ENCODE peak calls at places on chromosome 2, in four cellular contexts. V is neural progenitor cell, Z is HepG2, E is GM12878. K is an unnamed sample. For H3K4me1, the result is how much of the 10 kb centered on the place peaks cover.

GRCh38 chr2:187187521-187187920 is 260.5 kb downstream of the CALCRL start:
- DNase-seq in V (no peak), Z (no peak), E (no peak), K (no peak)

GRCh38 chr2:152594792-152595191 is 122.5 kb downstream of the PRPF40A start:
- DNase-seq in V (no peak), Z (no peak), E (no peak), K (no peak)

GRCh38 chr2:45707034-45707433 is 55.6 kb downstream of the PRKCE start:
- DNase-seq in V (no peak), Z (no peak), E (no peak), K (no peak)

GRCh38 chr2:120770176-120770575 is 34.5 kb downstream of the GLI2 start:
- DNase-seq in V (no peak), Z (no peak), E (no peak), K (no peak)

GRCh38 chr2:10191554-10191953 is 69.0 kb downstream of the RRM2 start:
- DNase-seq in V (no peak), Z (no peak), E (no peak), K (no peak)

GRCh38 chr2:23426284-23426905 is 41.4 kb downstream of the KLHL29 start:
- DNase-seq in V (no peak), Z (no peak), E (no peak), K (no peak)

GRCh38 chr2:176160251-176161040 is 3.3 kb downstream of the HOXD3 start:
- DNase-seq in V (no peak), Z (no peak), E (no peak), K (no peak)

GRCh38 chr2:204950695-204951094 is 405.4 kb downstream of the PARD3B start:
- DNase-seq in V (no peak), Z (no peak), E (no peak), K (no peak)

GRCh38 chr2:119253114-119253702 is 29.6 kb downstream of the STEAP3 start:
- DNase-seq in V (no peak), Z (no peak), E (no peak), K (no peak)
- H2AFZ ChIP-seq in V (no peak), Z (no peak), E (no peak), K (no peak)

DNA sequence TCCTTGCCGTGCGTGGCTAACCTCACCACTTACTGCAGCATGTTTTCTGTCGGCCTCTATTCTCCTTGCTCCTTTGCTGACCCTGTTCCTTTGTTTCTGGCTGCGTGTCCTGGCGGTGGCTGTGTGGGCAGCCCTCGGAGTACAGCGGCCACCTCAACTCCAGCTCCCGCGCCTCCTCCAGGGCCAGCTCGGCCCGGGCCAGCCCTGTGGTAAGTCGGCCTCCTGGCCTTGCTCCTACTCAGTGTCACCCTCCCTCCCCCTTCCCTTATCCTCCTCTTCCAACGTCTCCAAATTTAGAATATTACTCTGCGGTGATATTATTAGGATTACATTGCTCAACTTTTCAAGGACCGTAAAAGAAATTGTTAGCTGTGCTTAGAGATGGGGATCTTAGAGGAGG is 59.5 kb upstream of the RBM44 start:
- DNase-seq in V (no peak), Z (no peak), E (no peak), K (no peak)
- H3K4me1 ChIP-seq in V (under half), Z (half or more), E (under half), K (under half)

DNA sequence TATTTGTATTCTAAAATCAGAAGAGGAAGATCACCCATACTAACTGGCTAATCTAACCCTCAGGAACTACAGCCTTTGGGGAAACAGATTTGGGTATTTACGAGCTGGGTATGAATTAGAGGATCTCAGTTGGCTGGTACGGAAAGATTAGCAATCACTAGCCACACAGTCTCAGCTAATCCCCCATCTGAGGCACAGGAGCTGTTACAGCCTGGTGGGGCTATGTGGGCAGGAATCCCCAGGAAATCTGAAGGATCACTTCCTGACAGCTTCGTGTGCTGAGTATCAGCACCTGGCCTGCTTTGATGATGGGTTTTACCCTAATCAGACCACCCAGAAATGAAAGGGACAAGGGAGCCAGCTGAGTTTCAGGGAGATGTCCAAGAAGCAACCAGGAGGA is 206.3 kb downstream of the AFF3 start:
- DNase-seq in V (peak), Z (no peak), E (no peak), K (no peak)
- H2AFZ ChIP-seq in V (no peak), Z (no peak), E (no peak), K (no peak)

GRCh38 chr2:190891913-190892312 is 11.3 kb downstream of the GLS start:
- DNase-seq in V (no peak), Z (no peak), E (no peak), K (no peak)

GRCh38 chr2:190891370-190891769 is 10.7 kb downstream of the GLS start:
- DNase-seq in V (no peak), Z (no peak), E (peak), K (peak)

GRCh38 chr2:190893157-190893556 is 12.5 kb downstream of the GLS start:
- DNase-seq in V (no peak), Z (no peak), E (no peak), K (no peak)

GRCh38 chr2:190896477-190896876 is 15.9 kb downstream of the GLS start:
- DNase-seq in V (no peak), Z (no peak), E (no peak), K (no peak)
- H3K4me1 ChIP-seq in V (under half), Z (under half), E (under half), K (under half)

DNA sequence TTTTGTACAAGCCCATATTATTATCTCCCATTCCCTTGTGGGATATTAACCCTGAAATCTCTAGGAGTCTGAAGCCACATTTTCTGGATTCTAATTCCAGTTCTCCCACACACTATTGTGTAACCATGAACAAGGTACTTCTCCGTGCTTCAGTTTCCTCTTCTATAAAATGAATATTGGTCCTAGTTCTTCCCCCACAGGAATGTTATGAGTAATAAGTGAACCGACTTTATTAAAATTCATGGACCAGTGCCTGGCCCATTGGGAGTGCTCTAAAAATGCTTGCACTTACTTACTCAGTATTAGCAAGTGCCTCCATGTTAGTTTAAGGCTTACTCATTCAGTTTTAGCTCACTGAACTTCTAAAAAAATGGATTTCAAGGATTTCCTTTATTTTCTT is 1.4 kb upstream of the ACMSD start:
- DNase-seq in V (no peak), Z (no peak), E (no peak), K (no peak)
- H2AFZ ChIP-seq in V (no peak), Z (no peak), E (no peak), K (no peak)

DNA sequence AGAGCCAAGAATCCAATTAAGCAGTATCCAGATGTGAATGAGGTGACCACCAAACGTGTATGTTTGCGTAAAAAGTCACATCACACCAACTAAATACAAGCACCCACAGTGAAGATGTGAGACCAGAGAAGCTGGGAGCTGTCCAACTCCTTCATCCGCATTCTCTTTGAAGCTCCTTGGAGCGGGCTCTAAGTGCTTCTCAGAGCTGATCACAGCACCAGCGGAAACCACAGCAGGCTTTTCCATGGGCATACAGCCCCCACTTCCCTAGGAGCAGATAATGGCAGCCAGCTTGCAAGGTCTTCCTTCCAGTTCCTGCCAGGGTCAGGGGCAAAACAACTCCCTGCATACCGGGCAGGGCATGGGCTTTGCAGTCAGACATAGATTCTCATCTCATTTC is 36.4 kb downstream of the REEP1 start:
- DNase-seq in V (peak), Z (no peak), E (no peak), K (no peak)
- H3K4me1 ChIP-seq in V (under half), Z (under half), E (under half), K (under half)

DNA sequence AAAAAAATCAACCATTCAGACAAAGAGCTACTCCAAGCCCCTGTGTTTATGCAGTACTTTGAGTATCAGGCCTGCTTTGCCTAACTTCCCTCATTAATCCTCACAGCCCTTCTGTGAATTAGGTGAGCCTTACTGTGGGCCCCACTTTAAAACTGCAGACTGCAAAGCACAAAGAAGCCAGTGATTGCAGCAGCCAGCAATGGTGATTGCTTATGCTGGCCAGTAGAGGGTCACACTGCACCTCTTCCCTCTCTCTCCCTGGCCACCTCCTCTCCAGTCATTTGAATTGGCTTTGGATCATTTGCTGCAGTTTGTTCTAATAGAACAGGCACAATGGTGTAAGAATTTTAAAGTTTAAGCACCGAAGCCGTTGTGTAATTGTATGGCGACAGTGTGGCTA is 229.9 kb downstream of the AGPS start:
- DNase-seq in V (peak), Z (peak), E (no peak), K (no peak)
- H2AFZ ChIP-seq in V (peak), Z (no peak), E (no peak), K (no peak)

GRCh38 chr2:179336782-179337534 is 72.3 kb upstream of the SESTD1 start:
- DNase-seq in V (peak), Z (no peak), E (no peak), K (peak)

GRCh38 chr2:179338681-179339080 is 74.0 kb upstream of the SESTD1 start:
- DNase-seq in V (no peak), Z (no peak), E (no peak), K (peak)

GRCh38 chr2:179341152-179341866 is 76.7 kb upstream of the SESTD1 start:
- DNase-seq in V (no peak), Z (no peak), E (no peak), K (no peak)

GRCh38 chr2:179343945-179344279 is 79.3 kb upstream of the SESTD1 start:
- DNase-seq in V (no peak), Z (no peak), E (no peak), K (no peak)

GRCh38 chr2:179340678-179341077 is 76.0 kb upstream of the SESTD1 start:
- DNase-seq in V (peak), Z (peak), E (no peak), K (no peak)
- H3K4me1 ChIP-seq in V (under half), Z (half or more), E (under half), K (under half)

GRCh38 chr2:128425731-128426620 is 107.3 kb upstream of the HS6ST1 start:
- DNase-seq in V (no peak), Z (no peak), E (no peak), K (no peak)
- H2AFZ ChIP-seq in V (no peak), Z (no peak), E (no peak), K (no peak)